ENCODE peak calls at places on chromosomes 4 and X, in six cellular contexts. X is WTC11, A is K562, K is HepG2, U is GM12878, O is H1. Y is an unnamed sample.

GRCh38 chr4:62457356-62457755 is 1257.2 kb downstream of the ADGRL3 start:
- DNase-seq in X (no peak), O (no peak), U (no peak), K (no peak), A (no peak), Y (no peak)

GRCh38 chr4:42641155-42641554 is 15.8 kb downstream of the ATP8A1 start:
- DNase-seq in K (no peak), A (no peak), U (no peak), O (no peak), X (no peak), Y (no peak)

GRCh38 chr4:182143822-182144620 is 99.2 kb upstream of the TENM3 start:
- DNase-seq in X (peak), K (no peak), U (no peak), O (no peak), A (no peak), Y (peak)

GRCh38 chrX:29553542-29553941 is 661.8 kb upstream of the MAGEB2 start:
- DNase-seq in A (no peak), O (no peak), K (no peak), X (no peak), U (no peak), Y (no peak)

GRCh38 chr4:78864405-78865024 is 74.7 kb downstream of the PAQR3 start:
- DNase-seq in O (no peak), X (no peak), U (peak), A (peak), K (peak), Y (peak)

GRCh38 chr4:1567519-1567807 is 116.7 kb downstream of the FAM53A start:
- DNase-seq in X (no peak), O (no peak), A (no peak), K (no peak), U (no peak), Y (no peak)

GRCh38 chr4:108058685-108059440 is 69.2 kb downstream of the HADH start:
- DNase-seq in X (no peak), A (peak), O (no peak), K (peak), U (no peak), Y (no peak)

GRCh38 chr4:38226170-38226569 is 266.0 kb downstream of the PTTG2 start:
- DNase-seq in X (no peak), O (no peak), K (no peak), A (no peak), U (no peak), Y (no peak)

GRCh38 chrX:15854080-15854655 is 445 bp downstream of the AP1S2 start:
- DNase-seq in U (no peak), O (no peak), K (peak), X (peak), A (peak), Y (peak)

GRCh38 chrX:39953027-39953426 is 144.7 kb downstream of the BCOR start:
- DNase-seq in K (no peak), U (no peak), X (no peak), O (no peak), A (no peak), Y (no peak)

GRCh38 chr4:31237242-31237641 is 517.1 kb downstream of the PCDH7 start:
- DNase-seq in X (no peak), U (no peak), O (no peak), A (no peak), K (no peak), Y (no peak)

GRCh38 chr4:5785806-5786680 is 75.0 kb downstream of the EVC start:
- DNase-seq in A (no peak), U (no peak), K (no peak), O (no peak), X (no peak), Y (no peak)

GRCh38 chr4:174365018-174365587 is 81.4 kb downstream of the CEP44 start:
- DNase-seq in O (no peak), K (peak), A (peak), U (no peak), X (no peak), Y (peak)

GRCh38 chrX:11380187-11380586 is 87.0 kb downstream of the AMELX start:
- DNase-seq in K (no peak), A (no peak), X (no peak), O (no peak), U (no peak), Y (no peak)

GRCh38 chrX:9542106-9542764 is 77.4 kb downstream of the TBL1X start:
- DNase-seq in K (no peak), U (no peak), A (no peak), O (no peak), X (no peak), Y (no peak)

GRCh38 chr4:73345399-73345975 is 58.6 kb upstream of the ALB start:
- DNase-seq in K (peak), A (no peak), X (no peak), O (no peak), U (no peak), Y (no peak)

GRCh38 chr4:140757220-140757607 is 1.0 kb upstream of the TBC1D9 start:
- DNase-seq in X (no peak), K (no peak), O (no peak), U (no peak), A (no peak), Y (no peak)

GRCh38 chr4:19382993-19383392 is 868.7 kb upstream of the SLIT2 start:
- DNase-seq in X (no peak), U (no peak), K (no peak), A (no peak), O (no peak), Y (no peak)

GRCh38 chr4:19227701-19228100 is 1024.0 kb upstream of the SLIT2 start:
- DNase-seq in X (no peak), K (no peak), U (no peak), A (no peak), O (no peak), Y (no peak)

GRCh38 chr4:54189140-54189539 is 40.0 kb upstream of the PDGFRA start:
- DNase-seq in O (no peak), A (no peak), X (no peak), U (no peak), K (no peak), Y (no peak)

GRCh38 chr4:168679397-168680176 is 182.7 kb downstream of the PALLD start:
- DNase-seq in U (no peak), O (no peak), K (peak), A (no peak), X (no peak), Y (no peak)

GRCh38 chrX:19382500-19383145 is 38.9 kb downstream of the PDHA1 start:
- DNase-seq in X (peak), K (peak), A (no peak), U (no peak), O (no peak), Y (peak)

GRCh38 chr4:61214680-61215079 is 14.6 kb downstream of the ADGRL3 start:
- DNase-seq in O (no peak), X (no peak), A (no peak), U (no peak), K (no peak), Y (no peak)

GRCh38 chr4:102564399-102564921 is 63.3 kb downstream of the NFKB1 start:
- DNase-seq in K (no peak), O (no peak), X (no peak), A (no peak), U (peak), Y (no peak)

GRCh38 chrX:97844161-97844560 is 960.5 kb downstream of the RPA4 start:
- DNase-seq in X (no peak), O (no peak), K (no peak), U (no peak), A (no peak), Y (no peak)

GRCh38 chrX:11416600-11416999 is 123.4 kb downstream of the AMELX start:
- DNase-seq in X (no peak), A (no peak), U (no peak), K (no peak), O (no peak), Y (no peak)

GRCh38 chrX:8848921-8849320 is 47.7 kb upstream of the FAM9A start:
- DNase-seq in U (no peak), O (no peak), A (no peak), K (no peak), X (no peak), Y (no peak)

GRCh38 chrX:31837445-31837844 is 765.6 kb upstream of the FTHL17 start:
- DNase-seq in A (no peak), K (no peak), X (no peak), U (no peak), O (no peak), Y (no peak)

GRCh38 chr4:65668201-65669007 is 1.9 kb downstream of the EPHA5 start:
- DNase-seq in X (peak), K (no peak), A (no peak), U (no peak), O (no peak), Y (peak)

GRCh38 chr4:95095352-95095974 is 337.7 kb downstream of the BMPR1B start:
- DNase-seq in K (peak), O (no peak), X (no peak), A (no peak), U (no peak), Y (peak)

GRCh38 chr4:172619218-172619617 is 549.4 kb upstream of the GALNT7 start:
- DNase-seq in X (no peak), A (no peak), K (no peak), O (no peak), U (no peak), Y (no peak)

GRCh38 chr4:7210818-7211217 is 18.5 kb downstream of the SORCS2 start:
- DNase-seq in X (no peak), A (no peak), U (no peak), K (no peak), O (no peak), Y (no peak)

GRCh38 chr4:8394125-8394524 is 46.4 kb downstream of the ACOX3 start:
- DNase-seq in O (no peak), X (no peak), K (no peak), U (no peak), A (no peak), Y (no peak)

GRCh38 chr4:22322996-22323395 is 192.9 kb downstream of the ADGRA3 start:
- DNase-seq in O (no peak), X (no peak), K (no peak), A (no peak), U (no peak), Y (no peak)

GRCh38 chr4:78749258-78749971 is 26.7 kb upstream of the BMP2K start:
- DNase-seq in O (no peak), X (no peak), U (peak), A (no peak), K (no peak), Y (no peak)

GRCh38 chr4:128574706-128575105 is 234.8 kb upstream of the JADE1 start:
- DNase-seq in O (peak), X (peak), A (peak), U (peak), K (peak), Y (peak)

GRCh38 chrX:133698298-133698697 is 283.0 kb upstream of the GPC4 start:
- DNase-seq in K (no peak), O (no peak), A (no peak), X (no peak), U (no peak), Y (peak)

GRCh38 chr4:7806080-7806630 is 133.5 kb downstream of the AFAP1 start:
- DNase-seq in O (no peak), U (no peak), K (peak), X (peak), A (no peak), Y (peak)

DNA sequence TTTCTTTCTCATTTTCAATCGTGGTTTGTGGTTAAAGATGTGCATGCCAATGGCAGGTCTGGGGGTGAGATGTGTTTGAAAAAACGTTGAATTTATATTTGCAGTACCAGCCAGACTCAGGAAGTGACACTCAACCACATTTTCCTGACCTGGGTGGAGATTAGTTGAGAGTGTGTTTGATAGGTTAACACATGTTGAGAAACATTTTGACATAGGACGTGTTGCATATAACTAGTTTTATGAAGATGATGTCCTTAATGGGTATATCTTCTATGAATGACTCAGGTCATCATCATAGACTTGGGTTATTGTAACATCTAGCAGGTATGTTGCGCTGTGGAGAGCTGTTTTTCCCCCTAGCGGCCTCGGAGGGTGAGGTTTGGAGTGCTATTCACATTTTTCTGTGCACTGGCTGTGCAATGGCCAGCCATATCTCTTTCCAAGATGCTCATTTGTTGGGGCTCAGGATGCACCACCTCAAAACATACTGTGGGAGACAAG is 21.7 kb upstream of the CD38 start:
- DNase-seq in U (peak), A (peak), O (no peak), K (peak), X (no peak), Y (no peak)
- TF ChIP-seq CREB1 in U (no peak), A (no peak), O (no peak), K (no peak), X (no peak), Y (no peak)

GRCh38 chrX:43141885-43142284 is 363.9 kb upstream of the PPP1R2C start:
- DNase-seq in K (no peak), X (no peak), A (no peak), U (no peak), O (no peak), Y (no peak)
- TF ChIP-seq CREB1 in K (no peak), X (no peak), A (no peak), U (no peak), O (no peak), Y (no peak)

DNA sequence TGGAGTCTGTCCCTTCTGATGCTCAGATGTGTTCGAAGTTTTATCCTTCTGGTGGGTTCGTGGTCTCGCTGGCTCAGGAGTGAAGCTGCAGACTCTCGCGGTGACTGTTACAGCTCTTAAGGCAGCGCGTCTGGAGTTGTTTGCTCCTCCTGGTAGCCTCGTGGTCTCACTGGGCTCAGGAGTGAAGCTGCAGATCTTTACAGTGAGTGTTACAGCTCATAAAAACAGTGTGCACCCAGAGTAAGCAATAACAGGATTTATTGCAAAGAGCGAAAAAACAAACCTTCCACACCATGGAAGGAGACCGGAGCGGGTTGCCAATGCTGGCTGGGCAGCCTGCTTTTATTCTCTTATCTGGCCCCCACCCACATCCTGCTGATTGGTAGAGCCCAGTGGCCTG is 18.5 kb downstream of the SLC25A5 start:
- DNase-seq in A (no peak), U (no peak), O (no peak), K (no peak), X (no peak), Y (no peak)
- TF ChIP-seq CREB1 in A (no peak), U (no peak), O (no peak), K (no peak), X (no peak), Y (no peak)

GRCh38 chr4:119536572-119537528 is 91.8 kb downstream of the PDE5A start:
- DNase-seq in X (no peak), K (no peak), O (no peak), A (no peak), U (no peak), Y (no peak)
- TF ChIP-seq CREB1 in X (no peak), K (no peak), O (no peak), A (no peak), U (no peak), Y (no peak)

GRCh38 chr4:129821963-129822362 is 726.0 kb downstream of the C4orf33 start:
- DNase-seq in X (no peak), U (no peak), O (no peak), K (no peak), A (no peak), Y (no peak)

GRCh38 chr4:129821073-129821472 is 725.1 kb downstream of the C4orf33 start:
- DNase-seq in X (no peak), U (no peak), O (no peak), A (no peak), K (no peak), Y (no peak)

GRCh38 chr4:129822708-129823504 is 727.0 kb downstream of the C4orf33 start:
- DNase-seq in U (no peak), A (no peak), X (no peak), O (no peak), K (no peak), Y (no peak)
- TF ChIP-seq CREB1 in U (no peak), A (no peak), X (no peak), O (no peak), K (no peak), Y (no peak)

GRCh38 chr4:188387134-188387791 is 248.0 kb downstream of the TRIML1 start:
- DNase-seq in A (no peak), U (no peak), K (no peak), X (no peak), O (no peak), Y (peak)
- TF ChIP-seq CREB1 in A (no peak), U (no peak), K (no peak), X (no peak), O (no peak), Y (no peak)

DNA sequence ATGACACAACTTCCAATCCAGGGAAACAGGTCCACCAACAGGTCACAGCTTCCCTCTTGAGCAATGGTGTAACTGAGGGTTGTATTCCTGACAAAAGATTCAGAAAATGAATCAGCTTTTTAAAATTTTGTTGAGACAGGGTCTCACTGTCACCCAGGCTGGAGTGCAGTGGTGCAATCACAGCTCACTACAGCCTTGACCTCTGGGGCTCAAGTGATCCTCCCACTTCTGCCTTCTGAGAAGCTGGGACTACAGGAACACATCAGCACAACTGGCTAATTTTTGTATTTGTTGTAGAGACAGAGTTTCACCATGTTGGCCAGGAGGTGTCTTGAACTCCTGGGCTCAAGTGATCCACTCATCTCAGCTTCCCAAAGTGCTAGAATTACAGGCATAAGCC is 43.7 kb downstream of the SAT1 start:
- DNase-seq in A (no peak), K (peak), U (no peak), O (no peak), X (no peak), Y (no peak)
- TF ChIP-seq CREB1 in A (no peak), K (no peak), U (no peak), O (no peak), X (no peak), Y (no peak)

GRCh38 chr4:86978709-86979108 is 43.9 kb downstream of the AFF1 start:
- DNase-seq in O (no peak), A (no peak), K (no peak), U (no peak), X (no peak), Y (no peak)
- TF ChIP-seq CREB1 in O (no peak), A (no peak), K (no peak), U (no peak), X (no peak), Y (no peak)

GRCh38 chr4:89254847-89255246 is 52.8 kb downstream of the GPRIN3 start:
- DNase-seq in U (no peak), O (no peak), A (peak), K (peak), X (no peak), Y (peak)
- TF ChIP-seq CREB1 in U (no peak), O (no peak), A (no peak), K (no peak), X (no peak), Y (no peak)